ENCODE peak calls at places on chromosomes 6 and 20, in four cellular contexts. K is right lobe of liver; H is effector memory CD4-positive, alpha-beta T cell; Z is CD8-positive, alpha-beta memory T cell. B is an unnamed sample. For H3K9me3, the result is how much of the 10 kb centered on the place peaks cover.

GRCh38 chr20:47263502-47264084 is 92.9 kb downstream of the ZMYND8 start:
- DNase-seq in K (no peak), H (no peak), Z (no peak), B (no peak)

GRCh38 chr20:50295762-50296449 is 105.3 kb downstream of the CEBPB start:
- DNase-seq in K (peak), H (no peak), Z (no peak), B (no peak)

GRCh38 chr6:90444125-90444745 is 142.6 kb downstream of the MAP3K7 start:
- DNase-seq in K (no peak), H (no peak), Z (no peak), B (no peak)

GRCh38 chr6:130420911-130421310 is 55.1 kb downstream of the TMEM200A start:
- DNase-seq in K (no peak), H (no peak), Z (no peak), B (no peak)

GRCh38 chr6:7034055-7034454 is 73.7 kb upstream of the RREB1 start:
- DNase-seq in K (no peak), H (no peak), Z (no peak), B (no peak)

GRCh38 chr6:70210462-70210861 is 92.4 kb downstream of the COL9A1 start:
- DNase-seq in K (no peak), H (no peak), Z (no peak), B (no peak)

GRCh38 chr6:43307451-43308100 is 1.1 kb downstream of the CRIP3 start:
- DNase-seq in K (peak), H (no peak), Z (no peak), B (no peak)

GRCh38 chr6:129852257-129852858 is 8.8 kb downstream of the TMEM244 start:
- DNase-seq in K (no peak), H (no peak), Z (no peak), B (no peak)

GRCh38 chr6:136226027-136226673 is 24.0 kb downstream of the MTFR2 start:
- DNase-seq in K (peak), H (peak), Z (peak), B (peak)

GRCh38 chr6:4615891-4616290 is 160.3 kb upstream of the CDYL start:
- DNase-seq in K (no peak), H (no peak), Z (no peak), B (no peak)

GRCh38 chr6:26322645-26323482 is 42.1 kb upstream of the BTN3A2 start:
- DNase-seq in K (no peak), H (no peak), Z (peak), B (peak)

GRCh38 chr20:56422131-56422823 is 10.2 kb downstream of the CASS4 start:
- DNase-seq in K (no peak), H (no peak), Z (no peak), B (no peak)

GRCh38 chr6:53107091-53107490 is 41.5 kb downstream of the GCM1 start:
- DNase-seq in K (no peak), H (no peak), Z (no peak), B (no peak)

GRCh38 chr6:13355043-13355945 is 27.0 kb upstream of the TBC1D7 start:
- DNase-seq in K (no peak), H (no peak), Z (peak), B (no peak)

GRCh38 chr6:56374841-56375369 is 127.5 kb upstream of the COL21A1 start:
- DNase-seq in K (no peak), H (no peak), Z (no peak), B (no peak)

GRCh38 chr6:24253360-24253759 is 104.5 kb downstream of the DCDC2 start:
- DNase-seq in K (no peak), H (no peak), Z (no peak), B (no peak)

GRCh38 chr20:50207026-50207425 is 16.4 kb downstream of the CEBPB start:
- DNase-seq in K (no peak), H (no peak), Z (no peak), B (no peak)

GRCh38 chr20:32252189-32252588 is 25.3 kb upstream of the KIF3B start:
- DNase-seq in K (no peak), H (no peak), Z (peak), B (no peak)

GRCh38 chr6:108157234-108157971 is 8.4 kb upstream of the NR2E1 start:
- DNase-seq in K (no peak), H (no peak), Z (no peak), B (no peak)

GRCh38 chr20:21981607-21982344 is 276.3 kb downstream of the PAX1 start:
- DNase-seq in K (peak), H (no peak), Z (no peak), B (no peak)

GRCh38 chr20:52127309-52127708 is 64.3 kb downstream of the ZFP64 start:
- DNase-seq in K (no peak), H (no peak), Z (no peak), B (no peak)

GRCh38 chr20:24359306-24359705 is 110.1 kb upstream of the SYNDIG1 start:
- DNase-seq in K (no peak), H (no peak), Z (no peak), B (no peak)

GRCh38 chr6:68778356-68779020 is 143.4 kb downstream of the ADGRB3 start:
- DNase-seq in K (no peak), H (no peak), Z (no peak), B (no peak)

GRCh38 chr6:53718597-53719460 is 53.3 kb upstream of the KLHL31 start:
- DNase-seq in K (no peak), H (no peak), Z (peak), B (no peak)

GRCh38 chr20:46087161-46087560 is 2.6 kb downstream of the NCOA5 start:
- DNase-seq in K (no peak), H (no peak), Z (no peak), B (no peak)

GRCh38 chr6:125598422-125598821 is 151.0 kb upstream of the HEY2 start:
- DNase-seq in K (no peak), H (no peak), Z (no peak), B (no peak)

GRCh38 chr20:2289475-2289874 is 6.3 kb upstream of the TGM3 start:
- DNase-seq in K (no peak), H (no peak), Z (no peak), B (no peak)

GRCh38 chr6:159871911-159872310 is 18.9 kb upstream of the MAS1 start:
- DNase-seq in K (no peak), H (no peak), Z (no peak), B (no peak)

GRCh38 chr6:5158191-5158590 is 73.0 kb downstream of the PPP1R3G start:
- DNase-seq in K (no peak), H (no peak), Z (no peak), B (no peak)

GRCh38 chr6:96104910-96105309 is 89.1 kb downstream of the FUT9 start:
- DNase-seq in K (no peak), H (no peak), Z (no peak), B (no peak)

GRCh38 chr6:158649289-158650143 is at the start of gene SYTL3:
- DNase-seq in K (peak), H (peak), Z (peak), B (peak)

GRCh38 chr20:36317675-36318074 is 11.5 kb downstream of the DLGAP4 start:
- DNase-seq in K (no peak), H (no peak), Z (no peak), B (no peak)

GRCh38 chr6:74519172-74519571 is 686.7 kb downstream of the COL12A1 start:
- DNase-seq in K (no peak), H (no peak), Z (no peak), B (no peak)

GRCh38 chr6:7528565-7528964 is 12.9 kb upstream of the DSP start:
- DNase-seq in K (no peak), H (no peak), Z (no peak), B (no peak)

GRCh38 chr6:12844284-12845223 is 128.0 kb downstream of the PHACTR1 start:
- DNase-seq in K (no peak), H (no peak), Z (no peak), B (no peak)

GRCh38 chr20:40414843-40415615 is 274.0 kb downstream of the MAFB start:
- DNase-seq in K (no peak), H (no peak), Z (no peak), B (no peak)

GRCh38 chr6:118537579-118537978 is 10.5 kb upstream of the PLN start:
- DNase-seq in K (no peak), H (no peak), Z (no peak), B (no peak)

GRCh38 chr6:2799936-2800527 is 34.8 kb downstream of the WRNIP1 start:
- DNase-seq in K (no peak), H (no peak), Z (no peak), B (no peak)

GRCh38 chr20:58500256-58500655 is 14.9 kb downstream of the APCDD1L start:
- DNase-seq in K (no peak), H (no peak), Z (no peak), B (no peak)

GRCh38 chr20:58498445-58499068 is 16.6 kb downstream of the APCDD1L start:
- DNase-seq in K (no peak), H (no peak), Z (no peak), B (no peak)

GRCh38 chr20:58508762-58509395 is 6.3 kb downstream of the APCDD1L start:
- DNase-seq in K (no peak), H (no peak), Z (no peak), B (no peak)

GRCh38 chr20:58504566-58504965 is 10.6 kb downstream of the APCDD1L start:
- DNase-seq in K (no peak), H (no peak), Z (no peak), B (no peak)

GRCh38 chr20:58503668-58504067 is 11.5 kb downstream of the APCDD1L start:
- DNase-seq in K (no peak), H (no peak), Z (no peak), B (no peak)
- H3K9me3 ChIP-seq in K (under half), H (under half), Z (under half), B (under half)

GRCh38 chr6:169411722-169412121 is 158.1 kb upstream of the THBS2 start:
- DNase-seq in K (no peak), H (no peak), Z (no peak), B (no peak)
- H3K9me3 ChIP-seq in K (under half), H (under half), Z (under half), B (under half)

GRCh38 chr20:7650081-7650480 is 290.2 kb downstream of the HAO1 start:
- DNase-seq in K (no peak), H (no peak), Z (no peak), B (no peak)
- H3K9me3 ChIP-seq in K (under half), H (under half), Z (under half), B (under half)

DNA sequence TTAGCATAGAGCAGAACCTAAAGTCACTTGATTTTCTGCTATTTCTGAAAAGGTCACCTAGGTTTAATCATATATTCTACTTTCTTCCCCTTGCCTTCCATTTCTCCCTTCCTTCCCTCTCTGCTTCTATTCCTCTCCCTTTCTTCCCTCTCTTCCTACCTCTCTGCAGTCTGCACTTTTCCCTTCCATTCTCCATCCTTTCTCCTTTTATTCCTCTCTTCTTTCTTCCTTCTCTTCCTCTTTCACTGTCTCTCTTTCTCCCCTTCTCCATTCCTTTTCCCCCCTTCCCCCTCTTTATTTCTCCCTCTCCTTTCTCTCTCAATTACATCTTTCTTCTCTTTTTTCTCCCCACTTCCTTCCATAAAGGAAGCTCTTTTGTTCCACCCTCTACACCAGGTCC is 1049.8 kb upstream of the FLRT3 start:
- DNase-seq in K (no peak), H (no peak), Z (no peak), B (no peak)
- H3K9me3 ChIP-seq in K (under half), H (under half), Z (under half), B (under half)

DNA sequence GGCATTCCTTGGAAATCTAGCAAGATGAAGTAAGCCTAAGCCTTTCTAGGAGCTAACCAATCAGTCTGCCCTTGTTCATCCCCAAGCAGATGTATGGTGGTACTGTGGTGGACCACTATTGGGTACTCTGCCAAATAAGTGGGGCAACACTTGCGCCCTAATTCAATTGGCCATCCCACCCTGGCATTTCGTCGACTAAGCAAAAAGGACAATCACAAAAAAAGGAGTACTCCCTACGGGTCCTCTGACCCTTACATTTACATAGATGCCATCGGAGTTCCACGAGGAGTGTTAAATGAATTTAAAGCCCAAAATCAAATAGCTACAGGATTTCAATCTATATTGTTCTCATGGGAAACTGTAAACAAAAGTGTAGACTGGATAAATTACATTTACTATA is 19.5 kb downstream of the CHD6 start:
- DNase-seq in K (no peak), H (no peak), Z (no peak), B (no peak)
- H3K9me3 ChIP-seq in K (under half), H (under half), Z (under half), B (under half)

DNA sequence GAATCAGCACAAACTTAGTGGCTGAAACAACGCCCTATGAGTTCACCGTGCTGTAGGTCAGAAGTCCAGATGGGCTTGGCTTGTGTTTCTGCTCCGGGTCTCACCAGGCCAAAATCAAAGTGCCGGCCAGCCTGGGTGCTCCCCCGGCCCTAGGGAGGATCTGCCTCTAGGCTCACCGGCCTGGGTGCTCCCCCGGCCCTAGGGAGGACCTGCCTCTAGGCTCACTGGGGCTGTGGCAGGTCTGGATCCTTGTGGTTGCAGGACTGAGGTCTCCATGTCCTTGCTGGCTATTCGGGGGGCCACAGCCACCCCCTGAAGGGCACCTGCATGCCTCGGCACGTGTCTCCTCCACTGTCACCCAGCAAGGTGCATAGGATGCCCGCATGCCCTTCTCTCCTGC is 216.3 kb downstream of the TAF4 start:
- DNase-seq in K (peak), H (no peak), Z (no peak), B (no peak)
- H3K9me3 ChIP-seq in K (under half), H (under half), Z (under half), B (under half)

GRCh38 chr20:54263266-54263665 is 55.4 kb downstream of the PFDN4 start:
- DNase-seq in K (no peak), H (no peak), Z (no peak), B (no peak)

GRCh38 chr20:54256202-54256601 is 48.3 kb downstream of the PFDN4 start:
- DNase-seq in K (no peak), H (no peak), Z (no peak), B (no peak)

GRCh38 chr20:54255157-54255556 is 47.3 kb downstream of the PFDN4 start:
- DNase-seq in K (no peak), H (no peak), Z (no peak), B (no peak)

GRCh38 chr20:54257090-54257816 is 49.4 kb downstream of the PFDN4 start:
- DNase-seq in K (no peak), H (no peak), Z (no peak), B (no peak)

DNA sequence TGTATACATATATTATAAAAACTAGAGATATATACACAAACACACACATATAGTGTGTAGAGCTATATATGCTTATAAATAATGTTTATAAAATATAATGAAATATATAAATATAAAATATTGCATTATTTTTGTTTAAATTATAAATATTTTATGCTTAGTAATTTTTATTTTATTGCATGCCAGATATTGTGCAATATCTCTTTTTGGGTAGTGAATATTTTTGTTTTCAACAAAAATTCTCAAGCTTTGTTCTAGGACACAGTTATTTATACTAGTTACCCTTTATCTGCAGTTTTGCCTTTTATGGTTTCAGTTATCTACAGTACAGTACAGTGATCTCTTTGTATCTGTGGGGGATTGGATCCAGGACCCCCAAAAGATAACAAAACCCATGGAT is 52.2 kb downstream of the PFDN4 start:
- DNase-seq in K (no peak), H (no peak), Z (no peak), B (no peak)
- H3K9me3 ChIP-seq in K (under half), H (under half), Z (under half), B (under half)

B was measured in T-helper 17 cell.